ENCODE peak calls at places on chromosome 3, in four cellular contexts. P is fibroblast of gingiva; Y is NCI-H2029 treated with DMSO at 0.1 percent for 48 hours; L is effector CD4-positive, alpha-beta T cell. B is an unnamed sample.

GRCh38 chr3:168095611-168096209 is at the start of gene GOLIM4:
- DNase-seq in L (no peak), P (peak), Y (peak), B (peak)

GRCh38 chr3:146160964-146161724 is at the start of gene PLOD2:
- DNase-seq in Y (no peak), L (no peak), P (peak), B (peak)

GRCh38 chr3:72310028-72310987 is 525.4 kb upstream of the PROK2 start:
- DNase-seq in P (peak), Y (no peak), L (no peak), B (peak)

GRCh38 chr3:188158731-188159355 is 4.9 kb downstream of the LPP start:
- DNase-seq in Y (no peak), L (no peak), P (no peak), B (no peak)

GRCh38 chr3:61948699-61949305 is 387.4 kb downstream of the PTPRG start:
- DNase-seq in Y (no peak), L (no peak), P (no peak), B (no peak)

GRCh38 chr3:127608362-127608718 is 10.1 kb downstream of the MCM2 start:
- DNase-seq in Y (no peak), P (no peak), L (no peak), B (no peak)

GRCh38 chr3:41768363-41768762 is 193.5 kb downstream of the ULK4 start:
- DNase-seq in P (no peak), Y (no peak), L (no peak), B (no peak)

GRCh38 chr3:55558316-55558715 is 71.2 kb upstream of the WNT5A start:
- DNase-seq in P (no peak), Y (no peak), L (no peak), B (no peak)

GRCh38 chr3:160665784-160666526 is 11.0 kb upstream of the ARL14 start:
- DNase-seq in Y (no peak), P (peak), L (no peak), B (peak)

GRCh38 chr3:149283401-149283800 is 50.0 kb downstream of the TM4SF18 start:
- DNase-seq in P (no peak), Y (no peak), L (no peak), B (no peak)

GRCh38 chr3:58591496-58592133 is 14.4 kb upstream of the FAM107A start:
- DNase-seq in L (no peak), Y (no peak), P (no peak), B (no peak)

GRCh38 chr3:167978071-167978470 is 117.7 kb downstream of the GOLIM4 start:
- DNase-seq in P (no peak), Y (peak), L (no peak), B (no peak)

GRCh38 chr3:193776626-193777025 is 183.6 kb downstream of the OPA1 start:
- DNase-seq in P (no peak), L (no peak), Y (no peak), B (no peak)

GRCh38 chr3:50047426-50047825 is 41.3 kb upstream of the RBM5 start:
- DNase-seq in P (no peak), Y (no peak), L (no peak), B (no peak)

GRCh38 chr3:122233109-122233952 is 49.9 kb downstream of the CASR start:
- DNase-seq in Y (no peak), L (no peak), P (no peak), B (no peak)

GRCh38 chr3:194782767-194783404 is 97.2 kb downstream of the FAM43A start:
- DNase-seq in Y (peak), L (no peak), P (no peak), B (peak)

GRCh38 chr3:155640098-155640497 is 104.8 kb downstream of the PLCH1 start:
- DNase-seq in L (no peak), Y (no peak), P (no peak), B (peak)

B was measured in foreskin fibroblast.